ENCODE peak calls at places on chromosome 18, in six cellular contexts. X, K, Q, F, V and G are unnamed samples.

GRCh38 chr18:48979944-48980890 is 29.5 kb upstream of the SMAD7 start:
- DNase-seq in Q (no peak), F (no peak), V (peak; percentile 21), X (peak; percentile 28), K (peak; percentile 28), G (no peak)

GRCh38 chr18:79879566-79879965 is 71.9 kb downstream of the SLC66A2 start:
- DNase-seq in V (no peak), X (no peak), K (no peak), Q (no peak), F (no peak), G (no peak)

GRCh38 chr18:6373187-6373586 is 41.5 kb downstream of the L3MBTL4 start:
- DNase-seq in K (no peak), X (no peak), F (no peak), V (no peak), Q (no peak), G (no peak)

GRCh38 chr18:23746851-23747250 is 57.6 kb downstream of the LAMA3 start:
- DNase-seq in Q (no peak), F (no peak), V (no peak), K (no peak), X (no peak), G (no peak)

GRCh38 chr18:12657849-12658829 is at the start of gene SPIRE1:
- DNase-seq in K (peak; percentile 75), V (peak; percentile 32), F (no peak), X (peak; percentile 71), Q (peak; percentile 61), G (peak; percentile 76)

GRCh38 chr18:25895518-25895917 is 194.9 kb downstream of the SS18 start:
- DNase-seq in Q (no peak), K (no peak), F (no peak), X (no peak), V (no peak), G (no peak)

GRCh38 chr18:7307018-7307417 is 76.1 kb downstream of the LRRC30 start:
- DNase-seq in V (no peak), F (no peak), Q (no peak), X (no peak), K (no peak), G (no peak)

GRCh38 chr18:68282232-68282631 is 432.7 kb downstream of the TMX3 start:
- DNase-seq in X (no peak), Q (no peak), V (no peak), F (no peak), K (no peak), G (no peak)

GRCh38 chr18:23059541-23060465 is 75.5 kb upstream of the CABLES1 start:
- DNase-seq in F (no peak), K (peak; percentile 42), X (no peak), V (no peak), Q (no peak), G (no peak)